ENCODE peak calls at places on chromosomes 2 and 18, in ten cellular contexts. B, D, T, X, A, V, Q, W, M and U are unnamed samples.

GRCh38 chr2:20397811-20398447 is 47.3 kb upstream of the PUM2 start:
- DNase-seq in T (no peak), W (no peak), B (no peak), V (no peak), D (no peak), Q (no peak), A (no peak), X (no peak), M (no peak), U (no peak)

GRCh38 chr18:54235871-54236270 is 11.4 kb upstream of the MBD2 start:
- DNase-seq in Q (no peak), A (no peak), D (no peak), M (no peak), X (no peak), W (no peak), V (no peak), T (no peak), B (no peak), U (no peak)

GRCh38 chr2:210667726-210668125 is 111.3 kb downstream of the CPS1 start:
- DNase-seq in X (no peak), V (no peak), M (no peak), D (no peak), W (no peak), A (no peak), T (no peak), Q (no peak), B (no peak), U (no peak)

GRCh38 chr2:149586898-149587219 is 716 bp downstream of the MMADHC start:
- DNase-seq in B (no peak), Q (no peak), V (no peak), W (no peak), X (no peak), M (no peak), A (no peak), T (no peak), D (no peak), U (no peak)

GRCh38 chr2:126655500-126656310 is at the start of gene GYPC:
- DNase-seq in X (no peak), V (no peak), W (peak), Q (peak), M (peak), B (peak), A (peak), D (no peak), T (peak), U (peak)

GRCh38 chr18:22346342-22346967 is 71.3 kb downstream of the CTAGE1 start:
- DNase-seq in Q (peak), W (no peak), X (no peak), A (no peak), M (peak), B (no peak), V (peak), D (no peak), T (peak), U (no peak)

GRCh38 chr18:75071866-75072671 is 136.9 kb downstream of the PTGR3 start:
- DNase-seq in W (no peak), A (no peak), T (no peak), V (no peak), X (no peak), M (no peak), D (no peak), B (no peak), Q (no peak), U (no peak)

GRCh38 chr2:70537840-70538239 is 15.8 kb downstream of the TGFA start:
- DNase-seq in M (no peak), D (no peak), V (no peak), X (no peak), B (no peak), W (no peak), T (no peak), A (no peak), Q (no peak), U (no peak)

GRCh38 chr2:219245148-219245898 is at the start of the genes GLB1L and STK16:
- DNase-seq in M (peak), V (peak), D (peak), T (peak), B (peak), Q (peak), X (peak), W (peak), A (peak), U (peak)

GRCh38 chr2:41927581-41928260 is 120.1 kb upstream of the PKDCC start:
- DNase-seq in W (no peak), B (no peak), A (no peak), V (no peak), T (no peak), X (no peak), Q (no peak), D (no peak), M (no peak), U (no peak)